ENCODE peak calls at places on chromosome 10, in nine cellular contexts. One of them, this sample, is unnamed.
A peak's percentile ranks its signal among the peaks of the same experiment; 100 is the strongest.

GRCh38 chr10:104254493-104255243 is at the start of gene GSTO1:
- DNase-seq in PC-3: peak; percentile 52
- DNase-seq in fibroblast of pulmonary artery: peak; percentile 82
- DNase-seq in fibroblast of villous mesenchyme: peak; percentile 82
- DNase-seq in GM06990: peak; percentile 73
- DNase-seq in cardiac fibroblast: peak; percentile 81
- DNase-seq in keratinocyte: no peak
- DNase-seq in heart right ventricle: peak; percentile 86
- DNase-seq in fibroblast of the aortic adventitia: peak; percentile 72
- DNase-seq in this sample: no peak

GRCh38 chr10:90871761-90872647 is at the start of gene RPP30:
- DNase-seq in keratinocyte: peak; percentile 41
- DNase-seq in fibroblast of the aortic adventitia: peak; percentile 72
- DNase-seq in GM06990: peak; percentile 88
- DNase-seq in cardiac fibroblast: peak; percentile 82
- DNase-seq in PC-3: peak; percentile 69
- DNase-seq in heart right ventricle: peak; percentile 83
- DNase-seq in fibroblast of villous mesenchyme: peak; percentile 81
- DNase-seq in fibroblast of pulmonary artery: peak; percentile 84
- DNase-seq in this sample: peak; percentile 45

GRCh38 chr10:123891147-123892011 is at the start of gene CPXM2:
- DNase-seq in fibroblast of villous mesenchyme: no peak
- DNase-seq in fibroblast of the aortic adventitia: no peak
- DNase-seq in heart right ventricle: peak; percentile 27
- DNase-seq in cardiac fibroblast: no peak
- DNase-seq in PC-3: no peak
- DNase-seq in keratinocyte: no peak
- DNase-seq in fibroblast of pulmonary artery: no peak
- DNase-seq in GM06990: no peak
- DNase-seq in this sample: no peak

GRCh38 chr10:133396035-133396624 is 2.2 kb downstream of the MTG1 start:
- DNase-seq in fibroblast of villous mesenchyme: no peak
- DNase-seq in heart right ventricle: no peak
- DNase-seq in GM06990: no peak
- DNase-seq in fibroblast of pulmonary artery: no peak
- DNase-seq in keratinocyte: no peak
- DNase-seq in PC-3: no peak
- DNase-seq in fibroblast of the aortic adventitia: no peak
- DNase-seq in cardiac fibroblast: no peak
- DNase-seq in this sample: no peak

GRCh38 chr10:11020026-11020820 is 2.6 kb downstream of the CELF2 start:
- DNase-seq in PC-3: no peak
- DNase-seq in keratinocyte: no peak
- DNase-seq in GM06990: no peak
- DNase-seq in fibroblast of the aortic adventitia: no peak
- DNase-seq in fibroblast of pulmonary artery: no peak
- DNase-seq in heart right ventricle: no peak
- DNase-seq in cardiac fibroblast: no peak
- DNase-seq in fibroblast of villous mesenchyme: no peak
- DNase-seq in this sample: no peak

GRCh38 chr10:72014197-72014596 is 50.0 kb downstream of the CHST3 start:
- DNase-seq in keratinocyte: no peak
- DNase-seq in PC-3: no peak
- DNase-seq in fibroblast of the aortic adventitia: no peak
- DNase-seq in fibroblast of villous mesenchyme: no peak
- DNase-seq in heart right ventricle: no peak
- DNase-seq in GM06990: no peak
- DNase-seq in fibroblast of pulmonary artery: no peak
- DNase-seq in cardiac fibroblast: no peak
- DNase-seq in this sample: no peak

GRCh38 chr10:30556189-30556588 is 73.4 kb downstream of the LYZL2 start:
- DNase-seq in keratinocyte: no peak
- DNase-seq in cardiac fibroblast: peak; percentile 45
- DNase-seq in fibroblast of villous mesenchyme: no peak
- DNase-seq in GM06990: no peak
- DNase-seq in fibroblast of the aortic adventitia: no peak
- DNase-seq in heart right ventricle: no peak
- DNase-seq in fibroblast of pulmonary artery: peak; percentile 36
- DNase-seq in PC-3: peak; percentile 37
- DNase-seq in this sample: no peak

GRCh38 chr10:92177546-92177945 is 113.3 kb downstream of the CPEB3 start:
- DNase-seq in GM06990: no peak
- DNase-seq in PC-3: no peak
- DNase-seq in heart right ventricle: no peak
- DNase-seq in fibroblast of pulmonary artery: peak; percentile 8
- DNase-seq in keratinocyte: no peak
- DNase-seq in cardiac fibroblast: no peak
- DNase-seq in fibroblast of the aortic adventitia: peak; percentile 13
- DNase-seq in fibroblast of villous mesenchyme: no peak
- DNase-seq in this sample: no peak

GRCh38 chr10:27188897-27189296 is 33.7 kb downstream of the MASTL start:
- DNase-seq in GM06990: no peak
- DNase-seq in keratinocyte: no peak
- DNase-seq in cardiac fibroblast: no peak
- DNase-seq in fibroblast of the aortic adventitia: no peak
- DNase-seq in fibroblast of villous mesenchyme: no peak
- DNase-seq in fibroblast of pulmonary artery: no peak
- DNase-seq in PC-3: no peak
- DNase-seq in heart right ventricle: no peak
- DNase-seq in this sample: no peak

GRCh38 chr10:78966182-78966787 is 102.5 kb upstream of the ZMIZ1 start:
- DNase-seq in keratinocyte: no peak
- DNase-seq in PC-3: no peak
- DNase-seq in heart right ventricle: no peak
- DNase-seq in GM06990: no peak
- DNase-seq in cardiac fibroblast: no peak
- DNase-seq in fibroblast of villous mesenchyme: no peak
- DNase-seq in fibroblast of pulmonary artery: no peak
- DNase-seq in fibroblast of the aortic adventitia: no peak
- DNase-seq in this sample: no peak

GRCh38 chr10:95247200-95247880 is 43.5 kb downstream of the PDLIM1 start:
- DNase-seq in fibroblast of pulmonary artery: peak; percentile 76
- DNase-seq in keratinocyte: no peak
- DNase-seq in fibroblast of villous mesenchyme: peak; percentile 76
- DNase-seq in heart right ventricle: no peak
- DNase-seq in fibroblast of the aortic adventitia: peak; percentile 72
- DNase-seq in GM06990: no peak
- DNase-seq in cardiac fibroblast: peak; percentile 81
- DNase-seq in PC-3: peak; percentile 41
- DNase-seq in this sample: no peak

GRCh38 chr10:1543596-1543995 is 193.7 kb downstream of the ADARB2 start:
- DNase-seq in keratinocyte: no peak
- DNase-seq in GM06990: no peak
- DNase-seq in cardiac fibroblast: no peak
- DNase-seq in fibroblast of pulmonary artery: no peak
- DNase-seq in fibroblast of the aortic adventitia: no peak
- DNase-seq in PC-3: no peak
- DNase-seq in fibroblast of villous mesenchyme: no peak
- DNase-seq in heart right ventricle: no peak
- DNase-seq in this sample: no peak

GRCh38 chr10:43407576-43408330 is 1.2 kb downstream of the HNRNPF start:
- DNase-seq in fibroblast of the aortic adventitia: peak; percentile 90
- DNase-seq in heart right ventricle: peak; percentile 86
- DNase-seq in cardiac fibroblast: peak; percentile 93
- DNase-seq in keratinocyte: no peak
- DNase-seq in fibroblast of pulmonary artery: peak; percentile 94
- DNase-seq in GM06990: peak; percentile 89
- DNase-seq in PC-3: peak; percentile 92
- DNase-seq in fibroblast of villous mesenchyme: peak; percentile 95
- DNase-seq in this sample: peak; percentile 81

GRCh38 chr10:69449841-69450240 is 1.4 kb upstream of the TSPAN15 start:
- DNase-seq in keratinocyte: no peak
- DNase-seq in GM06990: peak; percentile 26
- DNase-seq in fibroblast of the aortic adventitia: peak; percentile 16
- DNase-seq in PC-3: peak; percentile 98
- DNase-seq in fibroblast of pulmonary artery: peak; percentile 46
- DNase-seq in heart right ventricle: no peak
- DNase-seq in cardiac fibroblast: peak; percentile 50
- DNase-seq in fibroblast of villous mesenchyme: peak; percentile 89
- DNase-seq in this sample: no peak

GRCh38 chr10:105843786-105844560 is 1202.9 kb downstream of the SORCS3 start:
- DNase-seq in keratinocyte: no peak
- DNase-seq in cardiac fibroblast: no peak
- DNase-seq in fibroblast of pulmonary artery: no peak
- DNase-seq in fibroblast of villous mesenchyme: no peak
- DNase-seq in GM06990: no peak
- DNase-seq in PC-3: no peak
- DNase-seq in fibroblast of the aortic adventitia: no peak
- DNase-seq in heart right ventricle: no peak
- DNase-seq in this sample: no peak
- H3K4me3 ChIP-seq in keratinocyte: no peak overlapping the region
- H3K4me3 ChIP-seq in cardiac fibroblast: no peak overlapping the region
- H3K4me3 ChIP-seq in fibroblast of pulmonary artery: no peak overlapping the region
- H3K4me3 ChIP-seq in fibroblast of villous mesenchyme: no peak overlapping the region
- H3K4me3 ChIP-seq in GM06990: no peak overlapping the region
- H3K4me3 ChIP-seq in PC-3: no peak overlapping the region
- H3K4me3 ChIP-seq in fibroblast of the aortic adventitia: no peak overlapping the region
- H3K4me3 ChIP-seq in heart right ventricle: no peak overlapping the region
- H3K4me3 ChIP-seq in this sample: no peak overlapping the region

DNA sequence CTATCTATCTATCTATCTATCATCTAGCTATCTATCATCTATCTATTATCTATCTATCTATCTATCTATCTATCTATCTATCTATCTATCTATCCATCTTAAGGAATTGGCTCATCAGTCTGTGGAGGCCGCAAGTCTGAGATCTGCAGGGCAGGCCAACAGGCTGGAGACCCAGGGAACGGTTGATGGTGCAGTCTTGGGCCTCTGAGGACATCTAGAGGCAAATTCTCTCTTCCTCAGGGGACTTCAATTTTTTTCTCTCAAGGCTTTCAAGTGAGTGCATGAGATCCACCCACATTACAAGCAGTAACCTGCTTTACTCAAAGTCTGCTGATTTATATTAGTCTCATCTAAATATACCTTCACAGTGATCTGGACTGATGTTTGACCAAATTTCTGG is 197.0 kb downstream of the GLRX3 start:
- DNase-seq in fibroblast of villous mesenchyme: no peak
- DNase-seq in PC-3: no peak
- DNase-seq in heart right ventricle: no peak
- DNase-seq in fibroblast of the aortic adventitia: no peak
- DNase-seq in GM06990: no peak
- DNase-seq in keratinocyte: no peak
- DNase-seq in cardiac fibroblast: no peak
- DNase-seq in fibroblast of pulmonary artery: no peak
- DNase-seq in this sample: no peak
- TF ChIP-seq CTCF in fibroblast of villous mesenchyme: no peak
- TF ChIP-seq CTCF in PC-3: no peak
- TF ChIP-seq CTCF in heart right ventricle: no peak
- TF ChIP-seq CTCF in fibroblast of the aortic adventitia: no peak
- TF ChIP-seq CTCF in GM06990: no peak
- TF ChIP-seq CTCF in keratinocyte: no peak
- TF ChIP-seq CTCF in cardiac fibroblast: no peak
- TF ChIP-seq CTCF in fibroblast of pulmonary artery: no peak
- TF ChIP-seq CTCF in this sample: no peak

DNA sequence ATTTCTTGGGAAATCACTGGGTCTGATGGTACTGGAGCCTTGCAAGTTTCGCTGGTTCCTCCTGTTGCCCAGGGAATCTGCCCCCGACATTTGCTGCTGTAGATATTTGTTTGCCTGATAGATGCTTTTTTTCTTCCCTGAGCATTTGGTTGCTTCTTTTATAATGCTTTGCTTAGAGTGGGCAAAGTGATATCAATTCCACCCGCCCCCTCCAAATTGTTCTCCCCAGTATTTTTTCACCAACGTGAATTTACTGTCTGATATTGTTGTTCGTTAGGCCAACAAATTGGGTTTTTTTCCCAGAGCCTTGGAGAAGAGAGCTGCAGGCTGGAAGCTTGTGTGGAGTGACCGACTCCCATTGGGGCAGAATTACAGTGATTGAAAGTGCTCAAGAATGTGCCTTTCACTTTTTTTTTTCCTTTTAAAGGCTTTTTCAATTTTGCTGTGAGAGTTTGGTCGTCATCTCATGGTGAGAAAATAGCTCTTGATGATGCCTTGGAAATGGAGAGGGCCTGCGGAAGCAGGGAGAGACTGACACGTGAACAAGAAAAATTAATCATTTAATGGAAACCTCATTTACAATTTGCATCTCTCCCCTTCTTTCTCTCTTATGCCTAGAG is 2.5 kb downstream of the GRK5 start:
- DNase-seq in fibroblast of villous mesenchyme: no peak
- DNase-seq in keratinocyte: no peak
- DNase-seq in fibroblast of pulmonary artery: peak; percentile 45
- DNase-seq in fibroblast of the aortic adventitia: peak; percentile 59
- DNase-seq in cardiac fibroblast: peak; percentile 45
- DNase-seq in heart right ventricle: no peak
- DNase-seq in PC-3: no peak
- DNase-seq in GM06990: no peak
- DNase-seq in this sample: no peak
- H3K4me3 ChIP-seq in fibroblast of villous mesenchyme: peak overlapping the region; percentile 99
- H3K4me3 ChIP-seq in keratinocyte: no peak overlapping the region
- H3K4me3 ChIP-seq in fibroblast of pulmonary artery: peak overlapping the region; percentile 86
- H3K4me3 ChIP-seq in fibroblast of the aortic adventitia: peak overlapping the region; percentile 77
- H3K4me3 ChIP-seq in cardiac fibroblast: peak overlapping the region; percentile 64
- H3K4me3 ChIP-seq in heart right ventricle: peak overlapping the region; percentile 99
- H3K4me3 ChIP-seq in PC-3: peak overlapping the region; percentile 78
- H3K4me3 ChIP-seq in GM06990: peak overlapping the region; percentile 81
- H3K4me3 ChIP-seq in this sample: peak overlapping the region; percentile 78

GRCh38 chr10:126223512-126224067 is 164.7 kb downstream of the ADAM12 start:
- DNase-seq in heart right ventricle: no peak
- DNase-seq in fibroblast of pulmonary artery: no peak
- DNase-seq in cardiac fibroblast: no peak
- DNase-seq in fibroblast of the aortic adventitia: no peak
- DNase-seq in GM06990: no peak
- DNase-seq in keratinocyte: no peak
- DNase-seq in fibroblast of villous mesenchyme: no peak
- DNase-seq in PC-3: no peak
- DNase-seq in this sample: no peak
- TF ChIP-seq CTCF in heart right ventricle: no peak
- TF ChIP-seq CTCF in fibroblast of pulmonary artery: no peak
- TF ChIP-seq CTCF in cardiac fibroblast: no peak
- TF ChIP-seq CTCF in fibroblast of the aortic adventitia: no peak
- TF ChIP-seq CTCF in GM06990: no peak
- TF ChIP-seq CTCF in keratinocyte: peak; percentile 25
- TF ChIP-seq CTCF in fibroblast of villous mesenchyme: no peak
- TF ChIP-seq CTCF in PC-3: no peak
- TF ChIP-seq CTCF in this sample: no peak

DNA sequence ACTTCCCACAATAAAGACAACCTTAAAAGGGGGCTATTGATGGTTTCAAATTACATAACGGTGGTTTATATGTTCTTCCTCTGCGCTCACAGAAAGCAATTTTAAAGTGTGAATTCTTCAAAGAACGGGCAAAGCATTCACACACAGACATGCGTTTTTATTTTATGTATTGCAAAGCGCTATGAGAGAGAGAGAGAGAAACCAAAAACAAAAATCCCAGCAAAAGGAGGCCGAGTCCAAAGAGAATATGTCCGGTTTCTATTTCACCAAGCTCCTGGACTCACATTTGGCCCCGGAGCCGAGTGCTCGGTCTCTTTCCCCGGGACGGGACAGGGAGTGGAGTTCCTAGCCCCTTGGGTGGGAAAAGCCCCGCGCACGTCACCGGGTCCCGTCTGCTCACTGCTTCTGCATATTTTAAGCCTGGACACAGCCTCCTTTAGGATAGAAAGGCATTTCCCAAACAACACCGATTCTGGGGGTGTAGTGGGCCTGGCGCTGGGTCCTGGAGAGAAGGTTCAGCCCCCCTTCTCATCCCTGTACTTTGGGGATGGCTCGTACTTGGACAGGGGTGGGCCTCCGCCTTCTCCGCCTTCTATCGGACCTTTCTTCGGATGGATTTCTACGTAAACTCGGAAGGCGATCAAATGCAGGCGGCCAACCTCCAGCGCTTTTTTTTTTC is 26.9 kb upstream of the VAX1 start:
- DNase-seq in GM06990: no peak
- DNase-seq in cardiac fibroblast: no peak
- DNase-seq in keratinocyte: no peak
- DNase-seq in fibroblast of villous mesenchyme: no peak
- DNase-seq in heart right ventricle: no peak
- DNase-seq in fibroblast of the aortic adventitia: no peak
- DNase-seq in PC-3: no peak
- DNase-seq in fibroblast of pulmonary artery: no peak
- DNase-seq in this sample: no peak
- H3K4me3 ChIP-seq in GM06990: no peak overlapping the region
- H3K4me3 ChIP-seq in cardiac fibroblast: no peak overlapping the region
- H3K4me3 ChIP-seq in keratinocyte: no peak overlapping the region
- H3K4me3 ChIP-seq in fibroblast of villous mesenchyme: peak overlapping the region; percentile 33
- H3K4me3 ChIP-seq in heart right ventricle: peak overlapping the region; percentile 44
- H3K4me3 ChIP-seq in fibroblast of the aortic adventitia: peak overlapping the region; percentile 47
- H3K4me3 ChIP-seq in PC-3: peak overlapping the region; percentile 53
- H3K4me3 ChIP-seq in fibroblast of pulmonary artery: peak overlapping the region; percentile 24
- H3K4me3 ChIP-seq in this sample: no peak overlapping the region